ENCODE peak calls at places on chromosomes 1 and 21, in six cellular contexts. V is GM12878, Q is HCT116, T is AG08395, W is HL-60, G is mesenteric fat pad. H is an unnamed sample.

GRCh38 chr1:200889571-200889970 is 5.1 kb upstream of the INAVA start:
- DNase-seq in V (no peak), Q (no peak), T (no peak), W (no peak), G (no peak), H (peak)

GRCh38 chr1:160115545-160116276 is at the start of gene ATP1A2:
- DNase-seq in V (no peak), Q (no peak), T (no peak), W (no peak), G (no peak), H (no peak)

GRCh38 chr1:28392027-28392652 is 22.6 kb downstream of the PHACTR4 start:
- DNase-seq in V (no peak), Q (no peak), T (peak), W (peak), G (no peak), H (peak)

GRCh38 chr1:228448372-228448771 is 31.7 kb upstream of the TRIM17 start:
- DNase-seq in V (no peak), Q (no peak), T (no peak), W (no peak), G (no peak), H (no peak)

GRCh38 chr1:161021959-161022332 is 994 bp upstream of the F11R start:
- DNase-seq in V (no peak), Q (no peak), T (no peak), W (no peak), G (no peak), H (peak)

GRCh38 chr1:60989745-60990718 is 92.3 kb upstream of the NFIA start:
- DNase-seq in V (no peak), Q (no peak), T (peak), W (no peak), G (no peak), H (no peak)

GRCh38 chr1:180614746-180615145 is 17.1 kb upstream of the XPR1 start:
- DNase-seq in V (no peak), Q (no peak), T (no peak), W (no peak), G (no peak), H (no peak)

GRCh38 chr1:9009438-9010366 is 16.5 kb downstream of the SLC2A7 start:
- DNase-seq in V (no peak), Q (no peak), T (peak), W (no peak), G (no peak), H (no peak)

GRCh38 chr1:241362350-241362749 is 5.3 kb upstream of the RGS7 start:
- DNase-seq in V (no peak), Q (no peak), T (no peak), W (no peak), G (no peak), H (no peak)

GRCh38 chr21:45257673-45258341 is 29.9 kb downstream of the POFUT2 start:
- DNase-seq in V (no peak), Q (no peak), T (no peak), W (no peak), G (peak), H (no peak)

GRCh38 chr21:42568834-42569731 is 55.4 kb downstream of the SLC37A1 start:
- DNase-seq in V (no peak), Q (no peak), T (no peak), W (no peak), G (peak), H (no peak)

GRCh38 chr1:33228935-33229487 is 27.3 kb upstream of the ZNF362 start:
- DNase-seq in V (no peak), Q (no peak), T (peak), W (no peak), G (no peak), H (peak)

GRCh38 chr1:192958871-192959270 is 100.3 kb downstream of the UCHL5 start:
- DNase-seq in V (no peak), Q (no peak), T (peak), W (no peak), G (no peak), H (no peak)

GRCh38 chr1:236799001-236799400 is 3.9 kb downstream of the MTR start:
- DNase-seq in V (no peak), Q (no peak), T (no peak), W (no peak), G (no peak), H (peak)

GRCh38 chr1:17207966-17208418 is 3.1 kb downstream of the PADI1 start:
- DNase-seq in V (peak), Q (peak), T (peak), W (peak), G (no peak), H (peak)

GRCh38 chr1:223887724-223888428 is 42.1 kb upstream of the TP53BP2 start:
- DNase-seq in V (no peak), Q (peak), T (peak), W (no peak), G (no peak), H (peak)

GRCh38 chr1:7938070-7938469 is 2.6 kb downstream of the TNFRSF9 start:
- DNase-seq in V (no peak), Q (no peak), T (no peak), W (no peak), G (no peak), H (peak)

H was measured in renal cortical epithelial cell.